ENCODE peak calls at places on chromosomes 4 and X, in six cellular contexts. U, A, M, F, O and C are unnamed samples.

GRCh38 chr4:85905761-85906160 is 430.8 kb downstream of the ARHGAP24 start:
- DNase-seq in U (no peak), A (no peak), M (no peak), F (no peak), O (no peak), C (no peak)

GRCh38 chr4:102440498-102440897 is 60.7 kb upstream of the NFKB1 start:
- DNase-seq in U (no peak), A (no peak), M (no peak), F (no peak), O (no peak), C (no peak)

GRCh38 chrX:55290963-55291362 is 26.2 kb upstream of the PAGE3 start:
- DNase-seq in U (no peak), A (no peak), M (no peak), F (no peak), O (no peak), C (no peak)

GRCh38 chr4:178306565-178306964 is 864.3 kb upstream of the AGA start:
- DNase-seq in U (no peak), A (peak; percentile 23), M (no peak), F (peak; percentile 33), O (no peak), C (peak; percentile 40)

GRCh38 chr4:183823394-183823793 is 81.7 kb upstream of the STOX2 start:
- DNase-seq in U (no peak), A (no peak), M (peak; percentile 75), F (peak; percentile 79), O (peak; percentile 52), C (peak; percentile 79)

GRCh38 chrX:68503830-68504229 is 5.0 kb downstream of the YIPF6 start:
- DNase-seq in U (no peak), A (no peak), M (no peak), F (peak; percentile 37), O (peak; percentile 9), C (no peak)

GRCh38 chrX:3177851-3178250 is 136.6 kb downstream of the ARSF start:
- DNase-seq in U (no peak), A (no peak), M (peak; percentile 16), F (peak; percentile 11), O (peak; percentile 8), C (no peak)

GRCh38 chr4:185758807-185759206 is 53.2 kb downstream of the SORBS2 start:
- DNase-seq in U (no peak), A (no peak), M (no peak), F (no peak), O (no peak), C (no peak)

GRCh38 chr4:1767770-1768366 is 25.2 kb upstream of the FGFR3 start:
- DNase-seq in U (peak; percentile 47), A (peak; percentile 91), M (peak; percentile 87), F (no peak), O (peak; percentile 71), C (no peak)

GRCh38 chrX:15854080-15854655 is 445 bp downstream of the AP1S2 start:
- DNase-seq in U (peak; percentile 55), A (peak; percentile 54), M (peak; percentile 79), F (peak; percentile 22), O (peak; percentile 44), C (no peak)

GRCh38 chr4:6728320-6729029 is 12.5 kb downstream of the BLOC1S4 start:
- DNase-seq in U (no peak), A (no peak), M (peak; percentile 3), F (no peak), O (no peak), C (no peak)

GRCh38 chrX:154019633-154020499 is at the start of gene IRAK1:
- DNase-seq in U (peak; percentile 73), A (peak; percentile 46), M (peak; percentile 77), F (peak; percentile 73), O (peak; percentile 83), C (no peak)

GRCh38 chr4:142696334-142697122 is 149.6 kb downstream of the INPP4B start:
- DNase-seq in U (no peak), A (no peak), M (no peak), F (no peak), O (peak; percentile 15), C (no peak)

GRCh38 chr4:72084587-72085011 is 52.8 kb downstream of the NPFFR2 start:
- DNase-seq in U (no peak), A (no peak), M (peak; percentile 11), F (no peak), O (no peak), C (peak; percentile 57)

GRCh38 chr4:87720094-87720691 is 70.1 kb downstream of the DMP1 start:
- DNase-seq in U (no peak), A (no peak), M (no peak), F (no peak), O (no peak), C (no peak)
- H3K4me2 ChIP-seq in U (no peak overlapping the region), A (no peak overlapping the region), M (no peak overlapping the region), F (no peak overlapping the region), O (no peak overlapping the region), C (no peak overlapping the region)

GRCh38 chrX:146056511-146057081 is 239.0 kb downstream of the SLITRK2 start:
- DNase-seq in U (no peak), A (no peak), M (no peak), F (no peak), O (no peak), C (no peak)
- H3K27ac ChIP-seq in U (no peak overlapping the region), A (no peak overlapping the region), M (no peak overlapping the region), F (no peak overlapping the region), O (no peak overlapping the region), C (no peak overlapping the region)

GRCh38 chr4:4526401-4526800 is 15.4 kb downstream of the STX18 start:
- DNase-seq in U (no peak), A (no peak), M (no peak), F (no peak), O (no peak), C (no peak)
- H3K4me2 ChIP-seq in U (no peak overlapping the region), A (no peak overlapping the region), M (no peak overlapping the region), F (no peak overlapping the region), O (no peak overlapping the region), C (no peak overlapping the region)

GRCh38 chr4:3337357-3337732 is 44.5 kb downstream of the RGS12 start:
- DNase-seq in U (no peak), A (no peak), M (no peak), F (no peak), O (no peak), C (no peak)

GRCh38 chr4:3338976-3339531 is 46.2 kb downstream of the RGS12 start:
- DNase-seq in U (no peak), A (no peak), M (no peak), F (no peak), O (no peak), C (no peak)

GRCh38 chr4:3339566-3339965 is 46.7 kb downstream of the RGS12 start:
- DNase-seq in U (no peak), A (no peak), M (no peak), F (no peak), O (no peak), C (no peak)

GRCh38 chr4:3337811-3338210 is 45.0 kb downstream of the RGS12 start:
- DNase-seq in U (no peak), A (no peak), M (no peak), F (no peak), O (no peak), C (peak; percentile 18)

DNA sequence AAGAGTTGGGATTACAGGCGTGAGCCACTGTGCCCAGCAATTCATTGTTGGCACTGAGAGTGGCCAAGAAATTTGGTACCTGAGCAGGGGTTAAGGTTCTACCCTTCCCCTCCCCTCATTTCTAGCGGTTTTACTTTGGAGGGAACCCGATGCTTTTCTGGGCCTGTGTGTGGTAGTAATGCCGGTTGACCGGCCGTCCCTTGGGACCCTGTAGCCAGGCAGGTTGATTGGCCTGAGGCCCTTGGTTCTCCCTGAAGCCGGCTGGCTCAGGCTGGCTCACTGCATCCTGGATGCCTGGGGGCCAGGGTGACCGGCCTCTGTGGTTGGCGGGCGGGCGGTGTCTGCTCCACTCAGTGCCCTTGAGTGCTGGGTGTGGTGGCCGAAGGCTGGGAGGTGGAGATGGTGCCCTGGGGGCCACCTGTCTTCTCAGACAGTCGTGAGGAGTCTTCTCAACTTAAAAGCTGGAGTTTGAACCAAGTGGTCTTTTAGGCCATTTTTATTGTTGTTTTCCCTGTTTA is 45.6 kb downstream of the RGS12 start:
- DNase-seq in U (no peak), A (no peak), M (no peak), F (no peak), O (no peak), C (no peak)
- H3K27ac ChIP-seq in U (no peak overlapping the region), A (no peak overlapping the region), M (no peak overlapping the region), F (no peak overlapping the region), O (no peak overlapping the region), C (no peak overlapping the region)

GRCh38 chr4:78707268-78707667 is 68.9 kb upstream of the BMP2K start:
- DNase-seq in U (no peak), A (no peak), M (no peak), F (no peak), O (no peak), C (no peak)
- H3K4me2 ChIP-seq in U (peak overlapping the region; percentile 68), A (peak overlapping the region; percentile 30), M (no peak overlapping the region), F (no peak overlapping the region), O (no peak overlapping the region), C (no peak overlapping the region)

DNA sequence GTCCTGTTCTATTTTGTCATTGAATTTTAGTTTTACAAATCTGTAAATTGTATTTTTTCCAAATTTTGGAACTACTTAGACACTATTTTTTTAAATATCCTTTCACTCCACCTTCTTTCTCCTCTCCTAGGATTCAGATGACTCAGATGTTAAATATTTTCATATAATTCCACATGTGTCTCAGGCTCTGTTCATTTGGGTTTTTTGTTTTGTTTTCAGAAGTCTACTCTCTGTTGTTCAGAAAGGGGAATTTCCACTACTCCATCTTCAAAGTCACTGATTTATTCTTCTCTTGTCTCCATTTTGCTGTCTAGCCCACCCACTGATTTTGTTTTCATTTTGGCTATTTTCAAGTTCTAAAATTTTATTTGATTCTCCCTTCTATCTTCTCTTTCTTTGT is 264.0 kb upstream of the SLIT2 start:
- DNase-seq in U (no peak), A (no peak), M (no peak), F (peak; percentile 49), O (peak; percentile 72), C (peak; percentile 69)
- H3K27ac ChIP-seq in U (no peak overlapping the region), A (no peak overlapping the region), M (no peak overlapping the region), F (no peak overlapping the region), O (peak overlapping the region; percentile 56), C (peak overlapping the region; percentile 66)

DNA sequence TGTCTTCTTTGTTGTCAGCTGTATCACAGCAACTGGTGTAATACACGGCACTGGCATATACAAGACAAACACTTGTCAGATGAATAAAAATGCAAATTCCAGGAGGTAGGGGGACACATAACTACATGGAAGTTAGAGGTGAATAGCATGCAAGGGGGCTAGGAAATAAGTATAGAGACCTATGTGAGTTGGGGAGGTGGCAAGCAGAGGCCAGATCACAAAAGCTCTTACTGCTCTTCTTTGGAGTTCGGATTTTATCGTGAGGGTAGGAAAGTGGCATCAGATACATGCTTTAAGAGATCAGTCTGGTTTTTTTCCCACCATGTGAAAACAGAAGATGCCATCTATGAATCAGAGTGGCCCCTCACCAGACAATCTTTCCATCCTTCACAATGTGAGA is 2.8 kb upstream of the SRP72 start:
- DNase-seq in U (no peak), A (no peak), M (no peak), F (no peak), O (no peak), C (no peak)
- H3K4me2 ChIP-seq in U (peak overlapping the region; percentile 94), A (no peak overlapping the region), M (peak overlapping the region; percentile 85), F (peak overlapping the region; percentile 7), O (peak overlapping the region; percentile 91), C (no peak overlapping the region)